ENCODE peak calls at places on chromosome 6, in ten cellular contexts. K, F, M, W, Z, X, E, C, Y and A are unnamed samples.

GRCh38 chr6:83192456-83192855 is 609 bp downstream of the PGM3 start:
- DNase-seq in K (no peak), F (no peak), M (no peak), W (no peak), Z (no peak), X (no peak), E (no peak), C (no peak), Y (no peak), A (no peak)

GRCh38 chr6:41509596-41509995 is 36.6 kb upstream of the FOXP4 start:
- DNase-seq in K (no peak), F (no peak), M (no peak), W (no peak), Z (no peak), X (no peak), E (no peak), C (no peak), Y (no peak), A (no peak)

GRCh38 chr6:168871535-168872106 is 382.0 kb downstream of the THBS2 start:
- DNase-seq in K (no peak), F (no peak), M (no peak), W (no peak), Z (no peak), X (no peak), E (no peak), C (no peak), Y (no peak), A (no peak)

GRCh38 chr6:36911946-36912555 is 26.3 kb downstream of the C6orf89 start:
- DNase-seq in K (no peak), F (no peak), M (peak; percentile 29), W (no peak), Z (no peak), X (no peak), E (peak; percentile 2), C (no peak), Y (no peak), A (no peak)

GRCh38 chr6:16168858-16169257 is 40.0 kb downstream of the MYLIP start:
- DNase-seq in K (no peak), F (peak; percentile 10), M (peak; percentile 37), W (peak; percentile 36), Z (no peak), X (no peak), E (no peak), C (no peak), Y (peak; percentile 71), A (no peak)

GRCh38 chr6:163092846-163093245 is 321.7 kb upstream of the QKI start:
- DNase-seq in K (no peak), F (no peak), M (no peak), W (no peak), Z (no peak), X (no peak), E (no peak), C (no peak), Y (no peak), A (no peak)

GRCh38 chr6:168308390-168309144 is 11.0 kb downstream of the DACT2 start:
- DNase-seq in K (no peak), F (no peak), M (no peak), W (no peak), Z (no peak), X (no peak), E (no peak), C (no peak), Y (no peak), A (no peak)

GRCh38 chr6:20098267-20098876 is 113.9 kb downstream of the MBOAT1 start:
- DNase-seq in K (no peak), F (no peak), M (no peak), W (no peak), Z (no peak), X (no peak), E (no peak), C (no peak), Y (no peak), A (no peak)

GRCh38 chr6:69917834-69918233 is 51.5 kb downstream of the COL19A1 start:
- DNase-seq in K (no peak), F (peak; percentile 68), M (no peak), W (peak; percentile 83), Z (no peak), X (no peak), E (no peak), C (no peak), Y (peak; percentile 67), A (no peak)

GRCh38 chr6:158033751-158034702 is 52.4 kb downstream of the SYNJ2 start:
- DNase-seq in K (no peak), F (no peak), M (no peak), W (no peak), Z (no peak), X (peak; percentile 63), E (no peak), C (no peak), Y (no peak), A (no peak)

GRCh38 chr6:41634657-41635056 is 3.6 kb upstream of the MDFI start:
- DNase-seq in K (no peak), F (no peak), M (no peak), W (no peak), Z (no peak), X (peak; percentile 58), E (no peak), C (no peak), Y (no peak), A (no peak)

GRCh38 chr6:137861550-137862337 is 5.3 kb upstream of the TNFAIP3 start:
- DNase-seq in K (no peak), F (no peak), M (no peak), W (no peak), Z (no peak), X (no peak), E (no peak), C (no peak), Y (no peak), A (no peak)

GRCh38 chr6:146871613-146872465 is 273.1 kb downstream of the ADGB start:
- DNase-seq in K (no peak), F (peak; percentile 8), M (no peak), W (no peak), Z (no peak), X (no peak), E (no peak), C (no peak), Y (peak; percentile 30), A (no peak)

GRCh38 chr6:111114484-111114883 is 27.2 kb downstream of the SLC16A10 start:
- DNase-seq in K (no peak), F (no peak), M (no peak), W (no peak), Z (no peak), X (no peak), E (no peak), C (no peak), Y (no peak), A (no peak)

GRCh38 chr6:105211831-105212230 is 32.0 kb upstream of the POPDC3 start:
- DNase-seq in K (no peak), F (no peak), M (no peak), W (no peak), Z (no peak), X (no peak), E (no peak), C (no peak), Y (peak; percentile 49), A (no peak)

GRCh38 chr6:83867527-83868161 is 8.2 kb downstream of the CYB5R4 start:
- DNase-seq in K (no peak), F (peak; percentile 75), M (no peak), W (peak; percentile 38), Z (no peak), X (no peak), E (no peak), C (no peak), Y (peak; percentile 81), A (no peak)

GRCh38 chr6:151288711-151289398 is 49.1 kb downstream of the AKAP12 start:
- DNase-seq in K (no peak), F (no peak), M (no peak), W (no peak), Z (no peak), X (no peak), E (no peak), C (no peak), Y (no peak), A (no peak)

GRCh38 chr6:135475292-135475886 is 22.2 kb downstream of the AHI1 start:
- DNase-seq in K (no peak), F (no peak), M (no peak), W (no peak), Z (no peak), X (no peak), E (no peak), C (no peak), Y (peak; percentile 22), A (no peak)

GRCh38 chr6:47057830-47058540 is 15.9 kb upstream of the ADGRF1 start:
- DNase-seq in K (no peak), F (peak; percentile 51), M (no peak), W (no peak), Z (no peak), X (no peak), E (no peak), C (no peak), Y (no peak), A (no peak)

GRCh38 chr6:45196121-45196520 is 132.0 kb upstream of the RUNX2 start:
- DNase-seq in K (no peak), F (no peak), M (no peak), W (no peak), Z (no peak), X (no peak), E (no peak), C (no peak), Y (no peak), A (no peak)

GRCh38 chr6:49264909-49265308 is 198.1 kb downstream of the MMUT start:
- DNase-seq in K (no peak), F (no peak), M (no peak), W (no peak), Z (no peak), X (no peak), E (no peak), C (no peak), Y (no peak), A (no peak)

GRCh38 chr6:69918766-69919165 is 52.4 kb downstream of the COL19A1 start:
- DNase-seq in K (no peak), F (no peak), M (no peak), W (peak; percentile 27), Z (no peak), X (no peak), E (no peak), C (no peak), Y (no peak), A (no peak)

GRCh38 chr6:138334000-138334399 is 43.7 kb upstream of the SMIM28 start:
- DNase-seq in K (no peak), F (no peak), M (no peak), W (no peak), Z (no peak), X (no peak), E (no peak), C (no peak), Y (no peak), A (no peak)

GRCh38 chr6:33983109-33983475 is 162.8 kb downstream of the GRM4 start:
- DNase-seq in K (no peak), F (no peak), M (no peak), W (no peak), Z (no peak), X (peak; percentile 64), E (no peak), C (no peak), Y (no peak), A (no peak)

GRCh38 chr6:119626884-119627619 is 277.5 kb upstream of the MAN1A1 start:
- DNase-seq in K (no peak), F (no peak), M (no peak), W (no peak), Z (no peak), X (no peak), E (no peak), C (no peak), Y (peak; percentile 28), A (no peak)

GRCh38 chr6:29845405-29846006 is 17.9 kb downstream of the HLA-G start:
- DNase-seq in K (no peak), F (peak; percentile 10), M (no peak), W (no peak), Z (no peak), X (no peak), E (peak; percentile 36), C (no peak), Y (no peak), A (no peak)

GRCh38 chr6:157989541-157990289 is 8.1 kb downstream of the SYNJ2 start:
- DNase-seq in K (no peak), F (peak; percentile 80), M (no peak), W (peak; percentile 15), Z (no peak), X (peak; percentile 90), E (no peak), C (no peak), Y (peak; percentile 82), A (no peak)

GRCh38 chr6:157631838-157632237 is 191.2 kb upstream of the SNX9 start:
- DNase-seq in K (no peak), F (no peak), M (no peak), W (no peak), Z (no peak), X (peak; percentile 47), E (no peak), C (no peak), Y (no peak), A (no peak)